ENCODE peak calls at places on chromosomes 2 and 18, in six cellular contexts. J is retinal pigment epithelial cell; X is tibial artery; N is stimulated activated CD8-positive, alpha-beta memory T cell treated with anti-CD3 and anti-CD28 coated beads, Interleukin-7, amount 100 ng/mL, for 48 hours; Q is A172; I is KG1. C is an unnamed sample.

GRCh38 chr2:212156114-212156513 is 382.5 kb downstream of the ERBB4 start:
- DNase-seq in J (no peak), X (no peak), N (no peak), Q (no peak), I (no peak), C (no peak)

GRCh38 chr2:122136071-122136470 is 380.6 kb downstream of the TSN start:
- DNase-seq in J (no peak), X (no peak), N (no peak), Q (no peak), I (no peak), C (no peak)

GRCh38 chr18:79901665-79902064 is 49.8 kb downstream of the SLC66A2 start:
- DNase-seq in J (no peak), X (peak; percentile 11), N (no peak), Q (no peak), I (no peak), C (no peak)

GRCh38 chr2:237361194-237361986 is 52.6 kb downstream of the COL6A3 start:
- DNase-seq in J (no peak), X (no peak), N (no peak), Q (no peak), I (no peak), C (no peak)

GRCh38 chr18:31666055-31666454 is 18.3 kb downstream of the B4GALT6 start:
- DNase-seq in J (no peak), X (no peak), N (no peak), Q (no peak), I (no peak), C (no peak)

GRCh38 chr2:138441916-138442315 is 59.7 kb upstream of the SPOPL start:
- DNase-seq in J (no peak), X (no peak), N (no peak), Q (no peak), I (no peak), C (no peak)

GRCh38 chr2:74052732-74053712 is 68.3 kb downstream of the TET3 start:
- DNase-seq in J (no peak), X (no peak), N (no peak), Q (no peak), I (no peak), C (no peak)

GRCh38 chr2:64262068-64262467 is 117.8 kb upstream of the PELI1 start:
- DNase-seq in J (no peak), X (no peak), N (no peak), Q (no peak), I (no peak), C (no peak)

GRCh38 chr18:5918196-5918595 is 22.9 kb upstream of the TMEM200C start:
- DNase-seq in J (no peak), X (no peak), N (no peak), Q (no peak), I (no peak), C (no peak)

GRCh38 chr2:212667751-212668316 is 129.2 kb upstream of the ERBB4 start:
- DNase-seq in J (no peak), X (no peak), N (no peak), Q (no peak), I (no peak), C (no peak)

GRCh38 chr2:238928520-238929241 is 80.8 kb downstream of the TWIST2 start:
- DNase-seq in J (no peak), X (no peak), N (no peak), Q (no peak), I (no peak), C (peak; percentile 40)

GRCh38 chr2:167438206-167438605 is 549.9 kb downstream of the XIRP2 start:
- DNase-seq in J (peak; percentile 12), X (no peak), N (no peak), Q (peak; percentile 83), I (no peak), C (no peak)

GRCh38 chr2:205675861-205676516 is 6.3 kb upstream of the NRP2 start:
- DNase-seq in J (no peak), X (no peak), N (no peak), Q (peak; percentile 66), I (no peak), C (no peak)

GRCh38 chr18:58541137-58541788 is 87.6 kb downstream of the ALPK2 start:
- DNase-seq in J (no peak), X (no peak), N (no peak), Q (peak; percentile 21), I (no peak), C (no peak)

GRCh38 chr2:79191816-79192215 is 32.3 kb upstream of the REG3A start:
- DNase-seq in J (no peak), X (no peak), N (no peak), Q (peak; percentile 4), I (no peak), C (no peak)

GRCh38 chr2:3667151-3667631 is 9.2 kb downstream of the ALLC start:
- DNase-seq in J (no peak), X (no peak), N (no peak), Q (no peak), I (no peak), C (no peak)

GRCh38 chr2:225025917-225026571 is 16.2 kb downstream of the DOCK10 start:
- DNase-seq in J (no peak), X (no peak), N (no peak), Q (peak; percentile 56), I (peak; percentile 87), C (no peak)

GRCh38 chr2:205017381-205017780 is 472.1 kb downstream of the PARD3B start:
- DNase-seq in J (no peak), X (no peak), N (no peak), Q (no peak), I (no peak), C (no peak)

GRCh38 chr2:231677632-231678104 is 30.7 kb upstream of the PTMA start:
- DNase-seq in J (no peak), X (peak; percentile 88), N (peak; percentile 70), Q (peak; percentile 80), I (peak; percentile 77), C (peak; percentile 89)

GRCh38 chr18:51196811-51197660 is 445 bp downstream of the MEX3C start:
- DNase-seq in J (no peak), X (peak; percentile 47), N (no peak), Q (peak; percentile 21), I (no peak), C (peak; percentile 49)

GRCh38 chr2:74564222-74564621 is 9.7 kb downstream of the DOK1 start:
- DNase-seq in J (no peak), X (no peak), N (no peak), Q (peak; percentile 92), I (no peak), C (no peak)

GRCh38 chr2:140814141-140814540 is 1316.7 kb downstream of the LRP1B start:
- DNase-seq in J (no peak), X (no peak), N (no peak), Q (no peak), I (no peak), C (no peak)

GRCh38 chr2:217653240-217653639 is 349.6 kb downstream of the TNS1 start:
- DNase-seq in J (peak; percentile 59), X (peak; percentile 89), N (no peak), Q (peak; percentile 95), I (no peak), C (peak; percentile 75)

C was measured in ovary.